ENCODE peak calls at places on chromosomes 16 and 17, in nine cellular contexts. K is transverse colon, W is aorta, T is RWPE2, N is IMR-90, G is mesenchymal stem cell, E is right lobe of liver, F is trophoblast cell, V is heart right ventricle. O is an unnamed sample. For H3K36me3 and H3K9me3, the result is how much of the 10 kb centered on the place peaks cover.

GRCh38 chr17:19561697-19562318 is 28.2 kb downstream of the SLC47A1 start:
- DNase-seq in G (no peak), T (no peak), F (no peak), N (no peak), E (no peak), W (no peak), K (no peak), V (no peak), O (no peak)

GRCh38 chr17:71117461-71117860 is 948.1 kb downstream of the KCNJ2 start:
- DNase-seq in T (no peak), G (no peak), K (no peak), W (no peak), V (no peak), F (no peak), N (peak), E (no peak), O (no peak)

GRCh38 chr17:561118-561517 is 153.5 kb downstream of the VPS53 start:
- DNase-seq in N (peak), E (no peak), K (no peak), F (no peak), W (no peak), T (no peak), G (peak), V (no peak), O (peak)

GRCh38 chr16:65178151-65178550 is 56.3 kb upstream of the CDH11 start:
- DNase-seq in W (no peak), G (peak), E (no peak), N (peak), K (no peak), T (no peak), F (no peak), V (no peak), O (peak)

GRCh38 chr17:28055546-28056275 is 13.2 kb downstream of the NLK start:
- DNase-seq in N (no peak), E (no peak), K (no peak), G (no peak), W (no peak), F (no peak), V (no peak), T (no peak), O (no peak)

GRCh38 chr17:70159980-70160379 is 9.4 kb upstream of the KCNJ2 start:
- DNase-seq in N (peak), K (no peak), T (no peak), G (no peak), F (no peak), W (no peak), E (no peak), V (no peak), O (no peak)

GRCh38 chr17:40242774-40243173 is 23.7 kb downstream of the WIPF2 start:
- DNase-seq in V (no peak), E (no peak), W (no peak), T (no peak), F (no peak), K (no peak), G (no peak), N (no peak), O (no peak)

GRCh38 chr17:41957058-41957868 is 9.3 kb upstream of the CNP start:
- DNase-seq in K (no peak), N (peak), G (peak), E (no peak), V (no peak), F (no peak), T (no peak), W (no peak), O (no peak)

GRCh38 chr16:57630402-57630787 is 2.0 kb downstream of the ADGRG1 start:
- DNase-seq in V (peak), W (no peak), F (no peak), G (no peak), T (no peak), E (no peak), K (no peak), N (no peak), O (no peak)

GRCh38 chr16:86854895-86855294 is 276.5 kb downstream of the FOXL1 start:
- DNase-seq in V (no peak), N (peak), F (no peak), E (no peak), K (no peak), G (peak), T (no peak), W (no peak), O (no peak)

GRCh38 chr16:21608647-21609328 is 9.4 kb downstream of the METTL9 start:
- DNase-seq in E (no peak), W (no peak), T (no peak), G (peak), N (no peak), V (no peak), K (no peak), F (no peak), O (no peak)

GRCh38 chr17:72342582-72343527 is 222.0 kb downstream of the SOX9 start:
- DNase-seq in G (no peak), N (no peak), W (peak), K (no peak), E (no peak), T (no peak), F (no peak), V (peak), O (no peak)

GRCh38 chr17:39174907-39175694 is 9.1 kb upstream of the ARL5C start:
- DNase-seq in E (no peak), N (peak), G (peak), T (no peak), W (peak), K (peak), F (peak), V (peak), O (peak)

GRCh38 chr17:1076299-1076981 is 79.5 kb downstream of the TIMM22 start:
- DNase-seq in T (peak), F (no peak), N (no peak), G (no peak), K (no peak), W (no peak), E (no peak), V (no peak), O (no peak)

GRCh38 chr16:86604436-86605220 is 26.3 kb downstream of the FOXL1 start:
- DNase-seq in K (no peak), F (no peak), W (no peak), G (no peak), E (no peak), N (no peak), V (no peak), T (no peak), O (no peak)

GRCh38 chr17:34797724-34798123 is 163.5 kb downstream of the CCT6B start:
- DNase-seq in N (peak), K (no peak), F (peak), W (no peak), E (no peak), V (peak), G (no peak), T (no peak), O (peak)

GRCh38 chr17:27575912-27576252 is 55.1 kb upstream of the LGALS9 start:
- DNase-seq in N (no peak), E (no peak), G (peak), T (no peak), K (no peak), F (no peak), W (no peak), V (no peak), O (no peak)

GRCh38 chr17:19381741-19382444 is 3.6 kb downstream of the MAPK7 start:
- DNase-seq in T (no peak), N (no peak), F (no peak), G (no peak), W (no peak), E (peak), V (no peak), K (no peak), O (no peak)

GRCh38 chr17:36127199-36127881 is 23.7 kb downstream of the CCL4 start:
- DNase-seq in V (no peak), T (no peak), W (no peak), E (no peak), K (no peak), F (no peak), G (no peak), N (no peak), O (no peak)

GRCh38 chr17:57478433-57478832 is 222.1 kb downstream of the MSI2 start:
- DNase-seq in W (no peak), F (no peak), V (no peak), E (no peak), N (no peak), K (no peak), T (no peak), G (peak), O (no peak)

GRCh38 chr17:78599419-78599818 is 22.2 kb upstream of the DNAH17 start:
- DNase-seq in E (no peak), K (no peak), F (no peak), G (peak), N (peak), V (no peak), W (no peak), T (no peak), O (no peak)

GRCh38 chr16:51144203-51144602 is 6.9 kb downstream of the SALL1 start:
- DNase-seq in V (no peak), N (no peak), F (no peak), G (no peak), T (no peak), K (no peak), W (no peak), E (no peak), O (no peak)

GRCh38 chr17:78442648-78443128 is 64.2 kb downstream of the PGS1 start:
- DNase-seq in K (peak), E (peak), N (peak), T (no peak), F (peak), V (peak), W (peak), G (peak), O (no peak)

GRCh38 chr16:57143125-57143965 is 42.5 kb downstream of the PSME3IP1 start:
- DNase-seq in F (no peak), E (peak), T (no peak), K (peak), N (no peak), V (no peak), G (no peak), W (no peak), O (no peak)

GRCh38 chr16:7182510-7183109 is 150.0 kb upstream of the RBFOX1 start:
- DNase-seq in V (no peak), N (no peak), G (no peak), W (no peak), K (no peak), E (no peak), F (no peak), T (no peak), O (no peak)

GRCh38 chr17:47878203-47879027 is 17.6 kb upstream of the SP2 start:
- DNase-seq in G (peak), T (no peak), F (no peak), V (no peak), E (no peak), N (no peak), K (no peak), W (no peak), O (no peak)

GRCh38 chr16:50731130-50731988 is 10.5 kb upstream of the CYLD start:
- DNase-seq in W (no peak), G (no peak), V (no peak), K (no peak), F (no peak), T (no peak), N (no peak), E (no peak), O (no peak)

GRCh38 chr16:8594149-8594666 is 3.9 kb upstream of the TMEM114 start:
- DNase-seq in T (no peak), V (no peak), F (no peak), G (no peak), E (no peak), W (no peak), K (no peak), N (no peak), O (no peak)

GRCh38 chr16:29809031-29809747 is 2.8 kb upstream of the PRRT2 start:
- DNase-seq in G (no peak), K (no peak), W (peak), N (no peak), T (peak), V (no peak), F (no peak), E (no peak), O (no peak)

GRCh38 chr17:61431594-61432311 is 20.5 kb upstream of the TBX4 start:
- DNase-seq in V (no peak), E (no peak), F (peak), W (no peak), T (no peak), N (peak), G (no peak), K (no peak), O (no peak)

GRCh38 chr17:27446569-27447301 is 9.5 kb upstream of the KSR1 start:
- DNase-seq in K (no peak), N (peak), G (peak), W (no peak), F (no peak), V (no peak), E (no peak), T (no peak), O (peak)

GRCh38 chr16:57758331-57759117 is 23.0 kb downstream of the KATNB1 start:
- DNase-seq in E (no peak), V (no peak), W (peak), G (no peak), K (no peak), F (no peak), N (no peak), T (peak), O (no peak)

GRCh38 chr16:85002643-85003042 is 8.7 kb downstream of the ZDHHC7 start:
- DNase-seq in T (no peak), V (peak), F (no peak), G (no peak), K (peak), E (no peak), W (peak), N (no peak), O (no peak)
- H3K4me3 ChIP-seq in T (no peak), V (no peak), F (no peak), G (peak), K (no peak), E (no peak), W (no peak), N (no peak), O (no peak)

DNA sequence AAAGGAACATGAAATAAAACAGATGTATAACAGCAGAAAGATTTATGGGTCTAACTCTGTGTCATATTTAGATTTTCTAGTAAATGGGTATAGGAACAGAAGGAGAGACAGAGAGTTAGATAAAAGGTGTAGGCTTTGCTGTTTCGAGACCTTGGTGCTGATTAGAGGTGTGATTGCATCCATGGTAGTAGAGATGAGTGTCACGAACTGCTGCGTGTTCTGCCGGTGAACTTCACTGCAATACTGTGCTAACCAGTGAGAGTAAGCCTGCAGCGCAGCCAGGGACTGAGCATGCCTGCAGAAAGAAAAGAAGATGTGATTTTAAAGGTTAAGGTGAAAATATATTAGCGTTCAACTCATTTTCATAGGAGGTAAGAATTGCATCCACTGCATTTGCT is 53.7 kb upstream of the GSG1L start:
- DNase-seq in N (no peak), E (peak), F (no peak), T (no peak), W (no peak), G (no peak), K (no peak), V (no peak), O (no peak)
- H3K36me3 ChIP-seq in N (half or more), E (under half), F (under half), T (half or more), W (under half), G (under half), K (under half), V (under half), O (half or more)

DNA sequence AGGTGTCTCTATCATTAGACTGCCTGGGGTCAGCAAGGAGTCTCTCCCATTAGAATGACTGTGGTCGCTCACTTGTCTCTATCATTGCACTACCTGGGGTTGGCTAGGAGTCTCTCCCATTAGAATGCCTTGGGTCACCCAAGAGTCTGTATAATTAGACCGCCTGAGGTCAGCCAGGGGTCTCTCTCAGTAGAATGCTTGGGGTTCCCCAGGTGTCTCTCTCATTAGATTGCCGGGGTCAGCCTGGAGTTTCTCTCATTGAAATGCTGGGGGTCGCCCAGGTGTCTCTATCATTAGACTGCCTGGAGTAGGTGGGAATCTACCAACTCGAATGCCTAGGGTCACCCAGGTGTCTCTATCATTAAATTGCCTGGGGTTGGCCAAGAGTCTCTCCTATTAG is 2231.6 kb downstream of the TP53TG3F start:
- DNase-seq in N (no peak), W (no peak), G (no peak), E (no peak), T (peak), F (no peak), K (no peak), V (no peak), O (no peak)
- H3K9me3 ChIP-seq in N (under half), W (under half), G (under half), E (under half), T (under half), F (under half), K (under half), V (under half), O (under half)

GRCh38 chr17:29615492-29616299 is 7.0 kb downstream of the CORO6 start:
- DNase-seq in G (peak), T (peak), E (peak), W (peak), N (peak), F (peak), V (peak), K (peak), O (peak)

GRCh38 chr17:29617125-29617480 is 5.6 kb downstream of the CORO6 start:
- DNase-seq in N (peak), G (peak), V (peak), E (peak), K (peak), W (peak), T (no peak), F (peak), O (no peak)

GRCh38 chr17:29615048-29615385 is 7.7 kb downstream of the CORO6 start:
- DNase-seq in E (no peak), G (peak), W (peak), V (no peak), F (no peak), K (peak), N (no peak), T (no peak), O (no peak)

GRCh38 chr17:29617481-29618271 is 5.0 kb downstream of the CORO6 start:
- DNase-seq in V (peak), T (no peak), F (peak), N (peak), K (peak), E (peak), G (peak), W (peak), O (no peak)

GRCh38 chr17:29616300-29617048 is 6.2 kb downstream of the CORO6 start:
- DNase-seq in K (no peak), G (no peak), F (no peak), E (no peak), N (no peak), T (peak), V (no peak), W (no peak), O (no peak)
- H3K4me3 ChIP-seq in K (no peak), G (peak), F (no peak), E (no peak), N (no peak), T (no peak), V (peak), W (no peak), O (no peak)

GRCh38 chr17:76480676-76481075 is 13.3 kb downstream of the AANAT start:
- DNase-seq in F (no peak), K (no peak), E (no peak), G (no peak), V (no peak), W (no peak), T (no peak), N (no peak), O (no peak)

GRCh38 chr17:76478730-76479514 is 11.5 kb downstream of the AANAT start:
- DNase-seq in K (no peak), T (no peak), V (no peak), E (no peak), N (no peak), G (no peak), W (no peak), F (no peak), O (no peak)

GRCh38 chr17:76478097-76478496 is 10.7 kb downstream of the AANAT start:
- DNase-seq in V (no peak), F (no peak), K (no peak), W (no peak), N (no peak), G (no peak), T (no peak), E (no peak), O (no peak)

GRCh38 chr17:76481091-76481655 is 13.8 kb downstream of the AANAT start:
- DNase-seq in E (no peak), G (no peak), W (no peak), V (no peak), K (peak), F (no peak), T (no peak), N (no peak), O (no peak)

GRCh38 chr17:76479515-76480048 is 12.2 kb downstream of the AANAT start:
- DNase-seq in N (no peak), G (no peak), T (no peak), F (no peak), K (no peak), V (no peak), E (no peak), W (no peak), O (no peak)
- H3K36me3 ChIP-seq in N (under half), G (half or more), T (under half), F (under half), K (under half), V (under half), E (under half), W (under half), O (under half)

DNA sequence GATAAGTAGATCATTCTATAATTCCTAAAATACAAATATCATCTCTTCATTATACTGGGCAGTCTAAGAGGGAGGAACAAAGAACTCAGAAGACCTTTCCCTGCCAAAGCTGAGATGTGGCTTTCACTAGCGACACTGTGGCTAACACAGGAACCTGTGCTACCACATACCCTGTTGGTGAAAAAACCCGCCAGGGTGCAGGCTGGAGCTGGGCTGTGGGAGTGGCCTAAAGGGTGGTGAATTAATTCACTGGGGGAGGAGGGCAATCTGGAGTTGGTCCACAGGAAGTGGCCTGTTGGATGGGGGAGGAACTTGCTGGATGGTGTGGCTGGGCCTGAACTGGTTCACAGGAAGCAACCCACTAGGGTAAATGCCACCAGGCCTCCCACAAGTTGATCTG is 7.4 kb downstream of the ZNF594 start:
- DNase-seq in K (no peak), N (no peak), T (no peak), G (no peak), W (no peak), F (no peak), E (no peak), V (no peak), O (no peak)
- H3K9me3 ChIP-seq in K (half or more), N (half or more), T (half or more), G (half or more), W (under half), F (under half), E (half or more), V (under half), O (under half)

O was measured in MG63.